ENCODE peak calls at places on chromosomes 12 and 14, in four cellular contexts. One of them, this sample, is unnamed. For H3K27me3, the result is how much of the 10 kb centered on the place peaks cover.

GRCh38 chr12:28172434-28173030 is 17.7 kb upstream of the CCDC91 start:
- DNase-seq in endodermal cell: peak
- DNase-seq in aorta: no peak
- DNase-seq in BJ: no peak
- DNase-seq in this sample: peak

GRCh38 chr14:60381909-60382308 is 104.0 kb downstream of the C14orf39 start:
- DNase-seq in aorta: no peak
- DNase-seq in endodermal cell: peak
- DNase-seq in BJ: no peak
- DNase-seq in this sample: no peak

GRCh38 chr14:69105326-69105725 is 47.6 kb downstream of the DCAF5 start:
- DNase-seq in aorta: no peak
- DNase-seq in endodermal cell: no peak
- DNase-seq in BJ: no peak
- DNase-seq in this sample: no peak

GRCh38 chr12:63802012-63802608 is 22.4 kb downstream of the RXYLT1 start:
- DNase-seq in BJ: no peak
- DNase-seq in aorta: no peak
- DNase-seq in endodermal cell: no peak
- DNase-seq in this sample: no peak

GRCh38 chr12:124240493-124240892 is 54.4 kb upstream of the RFLNA start:
- DNase-seq in endodermal cell: peak
- DNase-seq in BJ: no peak
- DNase-seq in aorta: no peak
- DNase-seq in this sample: peak

GRCh38 chr12:42921741-42922511 is 332.4 kb upstream of the PRICKLE1 start:
- DNase-seq in aorta: no peak
- DNase-seq in BJ: peak
- DNase-seq in endodermal cell: peak
- DNase-seq in this sample: no peak

GRCh38 chr12:31368666-31369361 is 42.9 kb upstream of the SINHCAF start:
- DNase-seq in endodermal cell: peak
- DNase-seq in aorta: no peak
- DNase-seq in BJ: no peak
- DNase-seq in this sample: peak

GRCh38 chr12:103928736-103929050 is 1.5 kb upstream of the HSP90B1 start:
- DNase-seq in endodermal cell: no peak
- DNase-seq in aorta: peak
- DNase-seq in BJ: no peak
- DNase-seq in this sample: no peak

GRCh38 chr12:77995436-77996167 is 164.9 kb downstream of the NAV3 start:
- DNase-seq in endodermal cell: no peak
- DNase-seq in aorta: no peak
- DNase-seq in BJ: peak
- DNase-seq in this sample: no peak

GRCh38 chr12:131456301-131457027 is 254.4 kb upstream of the SFSWAP start:
- DNase-seq in endodermal cell: no peak
- DNase-seq in aorta: no peak
- DNase-seq in BJ: no peak
- DNase-seq in this sample: peak

GRCh38 chr12:121214855-121215745 is 5.2 kb downstream of the P2RX4 start:
- DNase-seq in endodermal cell: no peak
- DNase-seq in BJ: peak
- DNase-seq in aorta: no peak
- DNase-seq in this sample: no peak

GRCh38 chr14:65531148-65531547 is 118.6 kb downstream of the FUT8 start:
- DNase-seq in endodermal cell: no peak
- DNase-seq in aorta: no peak
- DNase-seq in BJ: no peak
- DNase-seq in this sample: no peak

DNA sequence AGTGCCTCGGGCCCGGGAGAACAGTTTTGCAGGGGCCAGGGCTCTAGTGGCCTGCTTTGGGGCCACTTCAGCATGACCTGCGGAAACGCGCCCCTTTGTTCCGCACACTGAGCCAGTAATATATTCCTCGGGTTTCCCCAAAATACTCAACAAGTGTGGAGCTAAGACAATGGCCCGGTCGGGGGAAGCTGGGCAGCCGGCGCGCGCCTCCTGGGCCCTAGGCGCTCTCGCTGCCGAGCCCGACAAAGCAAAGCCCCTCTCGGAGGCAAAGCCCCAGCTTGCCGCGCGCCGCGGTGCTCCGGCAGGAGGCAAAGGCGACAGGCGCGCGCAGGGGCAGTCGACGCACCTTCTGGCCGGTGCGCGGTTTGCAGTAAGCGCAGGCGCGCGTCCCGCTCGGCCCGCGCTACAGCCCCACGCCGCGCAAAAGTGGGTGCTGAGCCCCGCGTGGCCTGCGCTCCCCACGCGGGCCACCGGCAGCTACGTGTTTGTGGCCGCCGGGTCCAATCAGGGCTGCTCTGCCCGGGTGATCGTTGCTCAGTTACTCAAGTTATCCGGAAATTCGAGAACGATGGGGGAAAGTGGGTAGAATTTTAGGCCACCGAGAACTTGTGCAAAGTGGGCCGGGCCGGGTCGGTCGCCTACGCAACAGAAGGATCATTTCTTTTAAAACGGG is 3.2 kb downstream of the RFX4 start:
- DNase-seq in aorta: no peak
- DNase-seq in endodermal cell: peak
- DNase-seq in BJ: no peak
- DNase-seq in this sample: peak
- H3K27me3 ChIP-seq in aorta: under half
- H3K27me3 ChIP-seq in endodermal cell: half or more
- H3K27me3 ChIP-seq in BJ: half or more
- H3K27me3 ChIP-seq in this sample: half or more

DNA sequence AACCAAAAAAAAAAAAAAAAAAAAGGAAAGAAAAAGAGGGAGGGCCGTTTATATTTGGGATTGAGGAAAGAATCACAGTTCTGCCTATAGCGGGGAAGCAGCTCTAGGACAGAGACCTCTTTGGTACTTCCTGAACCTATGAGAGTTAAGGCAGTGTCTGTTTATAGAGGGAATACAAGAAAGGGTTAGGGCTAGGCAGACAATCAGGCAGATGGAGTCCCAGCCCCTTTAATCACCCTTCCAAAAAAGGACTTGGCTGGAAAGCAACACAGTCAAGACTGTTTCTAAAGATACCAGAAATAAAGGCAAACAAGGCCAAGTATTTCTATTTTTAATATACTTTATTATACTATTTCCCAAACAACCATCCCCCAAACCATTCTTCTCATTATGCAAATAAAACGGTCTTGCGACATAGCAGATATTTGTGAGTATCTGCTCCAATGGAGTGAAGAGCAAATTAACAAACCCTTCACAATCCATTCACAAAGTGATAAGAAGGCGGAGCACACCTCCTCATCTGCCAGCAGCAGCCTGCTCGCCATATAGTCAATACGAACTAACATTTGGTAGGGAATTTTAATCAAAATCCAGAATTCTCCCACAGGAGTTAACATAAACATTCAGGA is 679 bp upstream of the GRIP1 start:
- DNase-seq in aorta: no peak
- DNase-seq in endodermal cell: no peak
- DNase-seq in BJ: no peak
- DNase-seq in this sample: no peak
- H3K4me3 ChIP-seq in aorta: peak
- H3K4me3 ChIP-seq in endodermal cell: no peak
- H3K4me3 ChIP-seq in BJ: no peak
- H3K4me3 ChIP-seq in this sample: no peak

DNA sequence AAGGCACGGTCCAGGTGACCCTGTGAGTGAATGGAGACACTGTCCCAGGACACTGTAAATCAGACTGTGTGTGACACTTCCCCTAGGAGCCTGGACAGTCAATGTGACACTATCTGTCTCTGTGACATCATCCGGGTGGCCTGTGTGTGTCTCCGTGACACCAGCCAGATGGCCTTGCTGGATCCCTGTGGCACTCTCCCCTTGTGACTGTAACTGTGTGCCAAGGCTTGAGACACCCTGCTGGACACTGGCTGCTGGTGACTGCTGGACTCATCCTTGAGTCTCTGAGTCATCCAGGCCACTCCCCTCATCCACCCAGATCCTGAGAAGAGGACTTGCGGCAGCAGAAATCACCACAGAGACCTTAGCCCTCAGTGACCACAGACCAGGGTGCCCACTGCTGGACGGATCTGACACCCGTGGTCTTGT is 51.6 kb downstream of the MVK start:
- DNase-seq in aorta: no peak
- DNase-seq in BJ: no peak
- DNase-seq in endodermal cell: peak
- DNase-seq in this sample: no peak
- H3K27me3 ChIP-seq in aorta: under half
- H3K27me3 ChIP-seq in BJ: under half
- H3K27me3 ChIP-seq in endodermal cell: under half
- H3K27me3 ChIP-seq in this sample: under half

DNA sequence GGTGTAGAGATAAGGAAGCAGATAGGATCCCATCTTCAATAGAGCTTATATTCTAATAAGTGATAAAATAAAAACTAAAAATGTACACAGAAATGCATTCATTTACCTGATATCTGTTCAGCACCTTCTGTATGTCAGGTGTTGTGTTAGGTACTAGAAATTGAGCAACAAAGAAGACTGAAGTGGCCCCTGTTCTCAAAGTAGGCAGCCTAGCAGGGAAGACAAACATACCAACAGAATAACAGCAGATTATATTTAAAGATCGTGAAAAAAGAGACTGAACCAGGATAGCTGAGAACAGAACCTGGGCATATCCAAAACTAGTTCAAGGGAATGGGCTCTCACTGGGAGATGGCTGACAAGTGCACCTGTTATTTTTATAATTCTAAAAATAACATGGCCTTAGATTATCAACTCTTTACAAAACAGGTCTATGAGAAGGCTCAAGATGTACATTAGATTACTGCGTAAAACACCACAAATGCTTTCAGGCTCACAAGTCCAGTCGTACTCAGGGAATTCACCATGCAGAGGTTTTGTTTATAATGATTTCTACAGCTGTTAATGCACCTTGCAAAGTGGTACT is 16.3 kb downstream of the ANO6 start:
- DNase-seq in endodermal cell: no peak
- DNase-seq in aorta: no peak
- DNase-seq in BJ: no peak
- DNase-seq in this sample: no peak
- H3K4me3 ChIP-seq in endodermal cell: no peak
- H3K4me3 ChIP-seq in aorta: no peak
- H3K4me3 ChIP-seq in BJ: no peak
- H3K4me3 ChIP-seq in this sample: no peak

GRCh38 chr12:110379642-110380041 is 23.9 kb downstream of the ANAPC7 start:
- DNase-seq in BJ: no peak
- DNase-seq in endodermal cell: no peak
- DNase-seq in aorta: peak
- DNase-seq in this sample: no peak

GRCh38 chr12:110379201-110379600 is 24.3 kb downstream of the ANAPC7 start:
- DNase-seq in BJ: peak
- DNase-seq in aorta: no peak
- DNase-seq in endodermal cell: no peak
- DNase-seq in this sample: no peak

DNA sequence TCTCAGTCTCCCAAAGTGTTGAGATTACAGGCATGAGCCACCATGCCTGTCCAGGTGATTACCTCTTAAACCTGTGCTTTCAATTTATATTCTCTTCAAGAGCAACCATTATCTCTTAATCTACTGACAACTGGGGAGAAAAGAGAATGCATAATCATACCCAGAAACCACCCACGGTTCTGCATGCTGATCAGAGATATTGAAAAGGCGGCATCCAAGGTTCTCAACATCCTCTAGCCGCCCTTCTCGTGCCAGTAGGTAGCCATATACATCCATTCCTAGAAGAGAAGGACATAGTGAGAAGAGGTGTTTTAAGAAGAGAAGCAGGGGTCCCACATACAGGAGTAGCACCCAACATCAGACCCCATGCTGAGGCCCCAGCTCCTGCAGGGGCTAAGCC is 20.8 kb downstream of the ANAPC7 start:
- DNase-seq in BJ: no peak
- DNase-seq in endodermal cell: no peak
- DNase-seq in aorta: no peak
- DNase-seq in this sample: no peak
- H3K27me3 ChIP-seq in BJ: under half
- H3K27me3 ChIP-seq in endodermal cell: under half
- H3K27me3 ChIP-seq in aorta: under half
- H3K27me3 ChIP-seq in this sample: under half

DNA sequence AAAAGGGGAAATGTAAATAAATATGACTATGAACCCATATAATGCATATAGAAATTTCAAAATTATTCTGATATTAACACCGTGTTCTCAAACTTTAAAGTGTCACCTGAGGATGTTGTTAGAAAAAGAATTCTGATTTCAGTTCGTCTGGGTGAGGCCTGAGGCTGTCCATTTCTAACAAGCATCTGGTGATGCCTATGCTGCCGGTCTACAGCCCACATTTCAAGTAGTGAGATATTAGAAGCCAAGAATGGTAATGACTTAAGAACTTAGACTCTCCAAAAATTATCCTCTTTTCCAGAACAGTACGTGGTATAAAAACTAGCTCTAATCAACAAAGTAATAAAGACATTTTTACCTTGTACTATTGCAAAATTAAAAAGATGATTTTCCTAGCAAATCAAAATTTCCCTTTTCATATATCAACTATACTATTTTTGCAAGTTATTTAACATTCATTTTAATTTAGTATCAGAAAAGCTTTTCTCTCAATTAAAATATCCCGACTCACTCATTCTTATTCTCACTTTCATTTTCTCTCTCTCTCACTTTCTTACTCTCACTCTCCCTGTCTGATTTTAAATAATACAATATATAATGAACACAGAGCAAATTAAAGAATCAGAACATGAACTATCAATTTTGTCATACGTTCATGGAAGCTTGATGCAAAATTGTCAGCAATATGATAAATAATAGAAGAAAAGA is 35.0 kb downstream of the PIK3C2G start:
- DNase-seq in endodermal cell: no peak
- DNase-seq in aorta: no peak
- DNase-seq in BJ: no peak
- DNase-seq in this sample: no peak
- H3K4me3 ChIP-seq in endodermal cell: no peak
- H3K4me3 ChIP-seq in aorta: no peak
- H3K4me3 ChIP-seq in BJ: no peak
- H3K4me3 ChIP-seq in this sample: no peak

GRCh38 chr12:32761716-32762115 is 6.0 kb upstream of the YARS2 start:
- DNase-seq in BJ: no peak
- DNase-seq in endodermal cell: no peak
- DNase-seq in aorta: no peak
- DNase-seq in this sample: no peak

GRCh38 chr12:32768518-32768917 is 12.8 kb upstream of the YARS2 start:
- DNase-seq in endodermal cell: no peak
- DNase-seq in aorta: no peak
- DNase-seq in BJ: no peak
- DNase-seq in this sample: no peak

DNA sequence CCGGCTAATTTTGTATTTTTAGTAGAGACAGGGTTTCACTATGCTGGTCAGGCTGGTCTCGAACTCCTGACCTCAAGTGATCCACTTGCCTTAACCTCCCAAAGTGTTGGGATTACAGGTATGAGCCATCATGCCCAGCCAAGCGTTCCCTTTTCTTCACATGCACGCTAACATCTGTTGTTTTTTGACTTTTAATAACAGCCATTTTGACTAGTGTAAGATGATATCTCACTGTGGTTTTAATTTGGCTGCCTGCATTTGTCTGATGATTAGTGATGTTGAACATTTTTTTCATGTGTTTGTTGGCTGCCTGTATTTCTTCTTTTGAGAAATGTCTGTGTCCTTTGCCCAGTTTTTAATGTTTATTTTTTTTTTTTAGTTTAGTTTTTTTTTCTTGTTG is 10.2 kb upstream of the YARS2 start:
- DNase-seq in aorta: no peak
- DNase-seq in BJ: no peak
- DNase-seq in endodermal cell: no peak
- DNase-seq in this sample: no peak
- H3K27me3 ChIP-seq in aorta: under half
- H3K27me3 ChIP-seq in BJ: under half
- H3K27me3 ChIP-seq in endodermal cell: under half
- H3K27me3 ChIP-seq in this sample: under half

This sample was measured in H7.